ENCODE peak calls at places on chromosomes 11 and 22, in six cellular contexts. W, U, V, I, M and S are unnamed samples.

GRCh38 chr22:48660104-48660794 is 1167.4 kb downstream of the BRD1 start:
- DNase-seq in W (no peak), U (no peak), V (no peak), I (peak; percentile 3), M (no peak), S (no peak)

GRCh38 chr11:47204633-47204989 is 10.2 kb upstream of the DDB2 start:
- DNase-seq in W (peak; percentile 69), U (no peak), V (no peak), I (no peak), M (no peak), S (no peak)

GRCh38 chr11:133845413-133845812 is at the start of gene SPATA19:
- DNase-seq in W (no peak), U (no peak), V (no peak), I (no peak), M (no peak), S (no peak)

GRCh38 chr11:2827256-2827655 is 58.3 kb downstream of the CDKN1C start:
- DNase-seq in W (peak; percentile 38), U (peak; percentile 39), V (peak; percentile 49), I (peak; percentile 20), M (no peak), S (no peak)

GRCh38 chr11:59180168-59180567 is 8.2 kb downstream of the DTX4 start:
- DNase-seq in W (no peak), U (no peak), V (no peak), I (no peak), M (no peak), S (no peak)

GRCh38 chr11:106969660-106970059 is 48.6 kb downstream of the GUCY1A2 start:
- DNase-seq in W (no peak), U (no peak), V (no peak), I (no peak), M (no peak), S (no peak)

GRCh38 chr22:43118024-43118849 is 7.7 kb downstream of the BIK start:
- DNase-seq in W (no peak), U (no peak), V (peak; percentile 43), I (no peak), M (no peak), S (no peak)

GRCh38 chr11:70364745-70365535 is 33.4 kb upstream of the CTTN start:
- DNase-seq in W (no peak), U (no peak), V (peak; percentile 97), I (no peak), M (no peak), S (peak; percentile 90)

GRCh38 chr11:69233761-69234136 is 60.2 kb upstream of the MYEOV start:
- DNase-seq in W (no peak), U (no peak), V (no peak), I (no peak), M (no peak), S (no peak)

GRCh38 chr22:48921411-48921903 is 906.2 kb downstream of the BRD1 start:
- DNase-seq in W (no peak), U (no peak), V (no peak), I (no peak), M (no peak), S (no peak)

GRCh38 chr11:91163619-91164451 is 941.0 kb upstream of the CHORDC1 start:
- DNase-seq in W (peak; percentile 76), U (no peak), V (no peak), I (no peak), M (no peak), S (no peak)

GRCh38 chr11:120657306-120658070 is 145.9 kb downstream of the GRIK4 start:
- DNase-seq in W (no peak), U (no peak), V (no peak), I (no peak), M (no peak), S (no peak)

GRCh38 chr11:118699508-118700220 is 20.2 kb upstream of the TREH start:
- DNase-seq in W (no peak), U (no peak), V (no peak), I (no peak), M (no peak), S (peak; percentile 67)

GRCh38 chr22:25197335-25197734 is 2.3 kb upstream of the CRYBB3 start:
- DNase-seq in W (no peak), U (no peak), V (no peak), I (no peak), M (no peak), S (no peak)

GRCh38 chr11:62553839-62554361 is 7.3 kb upstream of the AHNAK start:
- DNase-seq in W (peak; percentile 94), U (peak; percentile 19), V (no peak), I (no peak), M (peak; percentile 61), S (no peak)

GRCh38 chr22:37229805-37230672 is 14.0 kb downstream of the RAC2 start:
- DNase-seq in W (peak; percentile 74), U (peak; percentile 73), V (peak; percentile 96), I (no peak), M (peak; percentile 28), S (peak; percentile 98)

GRCh38 chr11:129280027-129280811 is 88.1 kb upstream of the ARHGAP32 start:
- DNase-seq in W (peak; percentile 42), U (no peak), V (peak; percentile 26), I (no peak), M (no peak), S (peak; percentile 62)

GRCh38 chr11:134069426-134069921 is 602 bp downstream of the JAM3 start:
- DNase-seq in W (peak; percentile 21), U (no peak), V (no peak), I (peak; percentile 51), M (no peak), S (no peak)

GRCh38 chr22:30806391-30806861 is 111.8 kb downstream of the OSBP2 start:
- DNase-seq in W (peak; percentile 51), U (no peak), V (peak; percentile 74), I (no peak), M (no peak), S (peak; percentile 6)

GRCh38 chr11:64842851-64843841 is 1.3 kb downstream of the CDC42BPG start:
- DNase-seq in W (no peak), U (peak; percentile 57), V (no peak), I (no peak), M (no peak), S (no peak)

DNA sequence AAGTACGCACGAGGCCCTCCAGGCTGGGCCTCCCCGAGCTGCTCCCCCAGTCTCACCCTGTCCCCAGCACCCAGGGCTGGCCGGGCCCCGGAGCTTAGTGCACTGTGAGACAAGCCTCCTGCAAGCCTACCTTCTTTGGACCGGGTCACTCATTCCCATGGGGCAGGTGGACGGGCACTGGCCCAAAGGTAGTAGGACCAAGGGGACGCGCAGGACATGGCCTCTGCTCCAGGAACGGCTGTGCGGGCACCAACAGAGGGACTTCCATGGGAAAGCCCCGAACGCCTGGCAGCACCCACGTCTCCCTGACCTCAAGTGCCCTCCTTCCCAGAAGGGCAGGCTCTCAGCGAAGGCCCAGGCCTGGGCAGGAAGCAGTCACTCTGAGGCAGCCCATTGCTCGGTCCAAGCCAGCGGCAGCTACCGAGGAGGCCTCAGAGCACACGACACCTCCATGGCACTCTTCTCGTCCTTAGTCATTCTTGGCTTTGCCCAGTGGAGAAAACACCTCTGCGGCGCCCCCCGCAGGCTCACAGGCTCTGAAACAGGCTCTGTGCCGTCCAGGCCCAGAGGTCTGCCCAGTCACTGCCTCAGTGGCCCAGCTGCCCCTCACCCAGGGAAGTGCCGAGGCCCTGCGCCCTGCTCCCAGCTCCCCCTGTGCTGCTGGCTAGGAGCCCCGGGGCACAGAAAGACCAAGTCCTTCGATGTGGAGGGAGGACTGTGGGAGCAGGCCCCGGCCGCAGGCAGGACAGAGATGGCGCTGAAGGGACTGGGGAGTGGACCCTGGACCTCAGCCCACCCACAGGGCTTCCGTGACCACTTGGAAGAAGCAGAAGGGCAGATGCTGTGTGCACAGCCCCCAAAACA is 3.8 kb downstream of the MOB2 start:
- DNase-seq in W (no peak), U (peak; percentile 45), V (no peak), I (peak; percentile 36), M (no peak), S (peak; percentile 20)
- TF ChIP-seq CTCF in W (no peak), U (no peak), V (peak; percentile 12), I (no peak), M (no peak), S (no peak)

DNA sequence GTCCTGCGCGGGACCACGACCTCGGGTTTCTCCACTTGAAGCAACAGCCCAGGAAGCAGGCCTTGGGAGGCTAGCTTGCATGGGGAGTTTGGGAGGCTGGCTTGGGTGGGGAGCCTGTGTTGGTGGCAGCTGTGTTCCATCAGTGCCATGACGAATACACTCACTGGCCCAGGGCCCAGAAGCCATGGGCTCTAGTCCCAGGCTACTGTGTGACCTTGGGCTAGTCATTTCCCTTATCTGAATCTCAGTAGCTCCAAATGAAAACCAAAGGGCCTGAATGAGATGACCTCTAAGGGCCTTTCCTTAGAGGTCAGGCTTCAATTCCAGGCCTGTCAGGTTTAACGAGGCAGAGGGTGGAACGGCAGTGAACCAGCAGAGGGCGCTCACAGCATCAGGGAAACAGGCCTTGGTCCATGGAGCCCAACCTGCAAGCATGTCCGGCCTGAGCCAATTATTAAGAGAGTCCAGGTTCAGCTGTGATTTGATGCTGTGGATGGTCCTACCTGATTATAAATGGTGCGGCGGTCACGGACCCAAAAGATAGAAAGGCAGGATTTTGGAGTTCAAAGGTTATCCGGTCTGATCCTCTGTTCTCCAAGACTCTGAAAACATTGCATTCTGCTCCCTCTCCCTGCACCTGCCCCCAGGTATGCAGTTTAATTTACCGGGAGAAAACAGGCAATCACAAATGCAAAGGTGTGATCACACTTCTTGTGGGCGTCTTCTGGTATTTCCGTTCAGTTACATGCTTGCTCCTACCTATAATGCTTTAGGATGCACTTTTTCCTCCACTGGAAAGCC is 15.9 kb downstream of the PTPN5 start:
- DNase-seq in W (peak; percentile 63), U (peak; percentile 68), V (peak; percentile 66), I (peak; percentile 52), M (no peak), S (peak; percentile 89)
- TF ChIP-seq CTCF in W (peak; percentile 84), U (peak; percentile 63), V (peak; percentile 85), I (peak; percentile 44), M (peak; percentile 73), S (peak; percentile 81)

GRCh38 chr11:75241906-75242644 is 1.5 kb downstream of the TPBGL start:
- DNase-seq in W (no peak), U (no peak), V (no peak), I (no peak), M (no peak), S (no peak)
- TF ChIP-seq CTCF in W (no peak), U (no peak), V (no peak), I (no peak), M (no peak), S (peak; percentile 31)

GRCh38 chr11:17771841-17772401 is 37.3 kb downstream of the KCNC1 start:
- DNase-seq in W (no peak), U (no peak), V (no peak), I (no peak), M (no peak), S (no peak)

GRCh38 chr11:17771415-17771814 is 36.8 kb downstream of the KCNC1 start:
- DNase-seq in W (no peak), U (no peak), V (no peak), I (no peak), M (no peak), S (no peak)

GRCh38 chr11:17769218-17769617 is 34.6 kb downstream of the KCNC1 start:
- DNase-seq in W (no peak), U (no peak), V (no peak), I (no peak), M (no peak), S (no peak)

GRCh38 chr11:17770048-17770652 is 35.6 kb downstream of the KCNC1 start:
- DNase-seq in W (no peak), U (peak; percentile 96), V (peak; percentile 19), I (no peak), M (no peak), S (peak; percentile 31)

DNA sequence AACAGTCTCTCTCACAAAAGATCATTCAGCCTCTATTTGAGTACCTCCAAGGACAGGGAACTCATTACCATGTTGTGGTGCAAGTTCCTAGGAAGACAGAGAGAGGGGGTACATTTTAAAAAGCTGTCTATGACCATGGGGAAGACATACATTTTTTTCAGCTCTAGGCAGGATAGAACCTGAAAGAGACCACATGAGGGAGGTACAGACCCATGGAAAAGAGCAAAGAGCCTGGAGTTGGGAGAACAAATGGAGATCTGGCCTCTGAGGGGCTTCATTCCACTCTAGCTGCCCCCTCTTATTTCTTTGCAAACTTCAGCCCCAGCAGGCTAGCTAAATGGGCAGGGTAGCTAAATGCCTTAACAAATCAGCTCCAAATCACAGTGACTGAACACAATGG is 36.3 kb downstream of the KCNC1 start:
- DNase-seq in W (peak; percentile 5), U (no peak), V (no peak), I (no peak), M (no peak), S (no peak)
- TF ChIP-seq CTCF in W (no peak), U (no peak), V (no peak), I (no peak), M (no peak), S (no peak)